ENCODE peak calls at places on chromosome 5, in six cellular contexts. Y is H9, X is IMR-90, L is trophoblast cell, I is neuronal stem cell, W is mesenchymal stem cell. G is an unnamed sample.
A peak's percentile ranks its signal among the peaks of the same experiment; 100 is the strongest.

GRCh38 chr5:84343171-84343570 is 41.5 kb downstream of the EDIL3 start:
- DNase-seq in Y (no peak), X (no peak), L (no peak), I (no peak), W (no peak), G (no peak)

GRCh38 chr5:83377131-83377865 is 94.2 kb upstream of the VCAN start:
- DNase-seq in Y (no peak), X (peak; percentile 92), L (no peak), I (no peak), W (peak; percentile 56), G (no peak)

GRCh38 chr5:31987985-31988710 is 186.0 kb downstream of the GOLPH3 start:
- DNase-seq in Y (no peak), X (peak; percentile 97), L (peak; percentile 81), I (no peak), W (peak; percentile 89), G (peak; percentile 24)

GRCh38 chr5:178247481-178248456 is 15.2 kb upstream of the PHYKPL start:
- DNase-seq in Y (no peak), X (no peak), L (no peak), I (no peak), W (no peak), G (no peak)

GRCh38 chr5:63127054-63127453 is 548.4 kb downstream of the LRRC70 start:
- DNase-seq in Y (no peak), X (peak; percentile 26), L (no peak), I (no peak), W (peak; percentile 31), G (peak; percentile 24)

GRCh38 chr5:139696894-139697658 is 48.9 kb downstream of the CXXC5 start:
- DNase-seq in Y (peak; percentile 85), X (peak; percentile 91), L (no peak), I (no peak), W (peak; percentile 97), G (peak; percentile 96)

GRCh38 chr5:961711-962240 is 46.8 kb upstream of the NKD2 start:
- DNase-seq in Y (peak; percentile 23), X (no peak), L (no peak), I (no peak), W (no peak), G (no peak)

GRCh38 chr5:68245325-68245724 is 29.8 kb downstream of the PIK3R1 start:
- DNase-seq in Y (no peak), X (peak; percentile 43), L (no peak), I (peak; percentile 15), W (peak; percentile 50), G (no peak)

GRCh38 chr5:154174091-154174490 is 16.4 kb upstream of the GALNT10 start:
- DNase-seq in Y (no peak), X (no peak), L (no peak), I (no peak), W (no peak), G (no peak)

GRCh38 chr5:176447538-176447981 is 625 bp upstream of the FAF2 start:
- DNase-seq in Y (no peak), X (no peak), L (no peak), I (no peak), W (no peak), G (no peak)

GRCh38 chr5:83531661-83532060 is 60.1 kb downstream of the VCAN start:
- DNase-seq in Y (no peak), X (no peak), L (no peak), I (no peak), W (no peak), G (no peak)

GRCh38 chr5:93058309-93058708 is 522.7 kb downstream of the NR2F1-AS1 start:
- DNase-seq in Y (no peak), X (peak; percentile 92), L (no peak), I (no peak), W (peak; percentile 78), G (no peak)

GRCh38 chr5:168066536-168067208 is 224.8 kb upstream of the WWC1 start:
- DNase-seq in Y (no peak), X (no peak), L (no peak), I (no peak), W (no peak), G (no peak)

GRCh38 chr5:1462358-1462757 is 17.1 kb upstream of the SLC6A3 start:
- DNase-seq in Y (no peak), X (no peak), L (peak; percentile 49), I (no peak), W (no peak), G (peak; percentile 44)

GRCh38 chr5:31983851-31984250 is 190.3 kb downstream of the GOLPH3 start:
- DNase-seq in Y (no peak), X (no peak), L (no peak), I (no peak), W (peak; percentile 33), G (no peak)

GRCh38 chr5:149389552-149390495 is 10.7 kb upstream of the IL17B start:
- DNase-seq in Y (no peak), X (no peak), L (no peak), I (no peak), W (peak; percentile 90), G (no peak)

GRCh38 chr5:126370796-126371718 is 52.2 kb upstream of the GRAMD2B start:
- DNase-seq in Y (peak; percentile 51), X (peak; percentile 78), L (no peak), I (no peak), W (no peak), G (no peak)

GRCh38 chr5:132260714-132261615 is 3.5 kb downstream of the PDLIM4 start:
- DNase-seq in Y (peak; percentile 25), X (peak; percentile 96), L (no peak), I (no peak), W (peak; percentile 88), G (no peak)

GRCh38 chr5:37771731-37772130 is 68.1 kb downstream of the GDNF start:
- DNase-seq in Y (no peak), X (peak; percentile 98), L (peak; percentile 88), I (no peak), W (peak; percentile 95), G (no peak)

GRCh38 chr5:138470322-138471285 is 5.3 kb downstream of the EGR1 start:
- DNase-seq in Y (peak; percentile 64), X (no peak), L (no peak), I (no peak), W (no peak), G (peak; percentile 58)

GRCh38 chr5:90866333-90866732 is 307.7 kb downstream of the ADGRV1 start:
- DNase-seq in Y (no peak), X (peak; percentile 28), L (no peak), I (no peak), W (peak; percentile 56), G (peak; percentile 46)

GRCh38 chr5:19258686-19259085 is 729.3 kb downstream of the CDH18 start:
- DNase-seq in Y (no peak), X (no peak), L (no peak), I (no peak), W (no peak), G (no peak)

GRCh38 chr5:95471922-95472321 is 80.8 kb downstream of the FAM81B start:
- DNase-seq in Y (no peak), X (peak; percentile 76), L (no peak), I (no peak), W (peak; percentile 24), G (peak; percentile 59)

GRCh38 chr5:131218392-131218791 is 45.5 kb upstream of the CDC42SE2 start:
- DNase-seq in Y (no peak), X (peak; percentile 89), L (peak; percentile 67), I (no peak), W (peak; percentile 58), G (no peak)

GRCh38 chr5:131221888-131222287 is 42.0 kb upstream of the CDC42SE2 start:
- DNase-seq in Y (no peak), X (peak; percentile 56), L (no peak), I (no peak), W (no peak), G (no peak)

GRCh38 chr5:131217791-131218190 is 46.1 kb upstream of the CDC42SE2 start:
- DNase-seq in Y (no peak), X (no peak), L (peak; percentile 86), I (no peak), W (no peak), G (no peak)

GRCh38 chr5:131222731-131223130 is 41.1 kb upstream of the CDC42SE2 start:
- DNase-seq in Y (no peak), X (no peak), L (no peak), I (no peak), W (no peak), G (no peak)

DNA sequence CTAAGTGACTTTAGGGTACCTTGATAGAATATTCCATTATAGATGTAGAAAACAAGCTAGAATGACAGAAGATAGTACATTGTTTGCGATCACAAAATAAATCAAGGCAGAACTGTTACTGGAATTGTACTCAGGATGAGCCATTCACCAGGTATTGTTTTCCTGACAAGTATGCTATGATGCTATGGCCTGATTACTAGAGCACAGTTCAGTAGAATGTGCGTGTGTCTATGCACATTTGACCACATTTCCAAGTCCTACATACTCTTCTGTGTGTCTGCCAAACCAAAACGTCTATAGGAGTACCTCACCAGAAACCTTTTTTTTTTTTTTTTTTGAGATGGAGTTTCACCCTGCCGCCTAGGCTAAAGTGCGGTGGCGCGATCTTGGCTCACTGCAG is 43.3 kb upstream of the CDC42SE2 start:
- DNase-seq in Y (no peak), X (no peak), L (peak; percentile 82), I (no peak), W (no peak), G (no peak)
- H3K9ac ChIP-seq in Y (no peak overlapping the region), X (no peak overlapping the region), L (no peak overlapping the region), I (no peak overlapping the region), W (no peak overlapping the region), G (no peak overlapping the region)

GRCh38 chr5:72586788-72587530 is 79.7 kb upstream of the ZNF366 start:
- DNase-seq in Y (no peak), X (peak; percentile 16), L (peak; percentile 60), I (no peak), W (no peak), G (no peak)
- H3K4ac ChIP-seq in Y (no peak overlapping the region), X (peak overlapping the region; percentile 74), L (peak overlapping the region; percentile 88), I (no peak overlapping the region), W (no peak overlapping the region), G (no peak overlapping the region)

GRCh38 chr5:170633235-170634041 is 129.6 kb downstream of the KCNIP1 start:
- DNase-seq in Y (peak; percentile 78), X (peak; percentile 65), L (peak; percentile 11), I (peak; percentile 79), W (peak; percentile 90), G (peak; percentile 82)

GRCh38 chr5:170632266-170632984 is 128.6 kb downstream of the KCNIP1 start:
- DNase-seq in Y (peak; percentile 82), X (no peak), L (peak; percentile 54), I (no peak), W (peak; percentile 26), G (peak; percentile 83)

GRCh38 chr5:170634236-170634990 is 130.6 kb downstream of the KCNIP1 start:
- DNase-seq in Y (no peak), X (no peak), L (no peak), I (no peak), W (no peak), G (peak; percentile 11)

GRCh38 chr5:170631471-170632195 is 127.8 kb downstream of the KCNIP1 start:
- DNase-seq in Y (peak; percentile 80), X (no peak), L (no peak), I (no peak), W (peak; percentile 64), G (peak; percentile 81)

GRCh38 chr5:170632985-170633234 is 129.1 kb downstream of the KCNIP1 start:
- DNase-seq in Y (peak; percentile 92), X (no peak), L (no peak), I (peak; percentile 83), W (no peak), G (peak; percentile 86)
- H2BK5ac ChIP-seq in Y (no peak overlapping the region), X (no peak overlapping the region), L (peak overlapping the region; percentile 53), I (no peak overlapping the region), W (no peak overlapping the region), G (no peak overlapping the region)

DNA sequence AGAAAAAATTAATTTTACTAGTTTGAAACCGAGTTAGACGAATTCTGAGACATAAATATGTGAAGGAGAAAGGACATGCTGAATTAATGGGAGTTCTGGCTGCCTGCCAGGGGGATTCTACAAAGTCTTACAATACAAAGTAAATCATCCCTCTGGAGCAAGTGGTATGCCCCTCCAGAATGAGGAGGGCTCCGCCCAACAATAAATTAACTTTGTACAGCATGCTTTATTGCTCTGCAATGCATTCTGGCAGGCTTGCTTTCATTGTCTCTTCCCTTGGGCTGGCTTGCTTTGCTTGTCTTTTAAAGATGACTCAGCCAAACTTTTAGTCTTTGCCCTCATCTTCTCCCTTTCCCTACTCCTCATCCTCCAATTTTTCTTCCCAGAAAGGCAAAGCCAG is 11.7 kb upstream of the PCDHB1 start:
- DNase-seq in Y (no peak), X (no peak), L (no peak), I (no peak), W (no peak), G (peak; percentile 18)
- H3K9ac ChIP-seq in Y (peak overlapping the region; percentile 50), X (no peak overlapping the region), L (no peak overlapping the region), I (no peak overlapping the region), W (no peak overlapping the region), G (peak overlapping the region; percentile 80)

G was measured in mesendoderm.